ENCODE peak calls at places on chromosomes 11 and 22, in five cellular contexts. G is heart right ventricle; O is B cell; E is AG20443; Q is activated CD8-positive, alpha-beta memory T cell treated with anti-CD3 and anti-CD28 coated beads, Interleukin-2, amount 50 U/mL, for 48 hours. X is an unnamed sample.

GRCh38 chr22:19051381-19051780 is 70.8 kb downstream of the DGCR2 start:
- DNase-seq in Q (no peak), O (no peak), G (no peak), E (no peak), X (no peak)

GRCh38 chr11:103494491-103494890 is 385.3 kb downstream of the DYNC2H1 start:
- DNase-seq in Q (no peak), G (peak; percentile 4), E (peak; percentile 61), O (no peak), X (no peak)

GRCh38 chr11:61532136-61533038 is 23.8 kb downstream of the LRRC10B start:
- DNase-seq in Q (peak; percentile 67), E (peak; percentile 75), O (peak; percentile 55), G (no peak), X (no peak)

GRCh38 chr11:96506041-96506440 is 116.2 kb downstream of the JRKL start:
- DNase-seq in O (no peak), G (no peak), E (no peak), Q (no peak), X (no peak)

GRCh38 chr11:69496202-69496557 is 14.7 kb downstream of the LINC01488 start:
- DNase-seq in E (no peak), Q (no peak), G (no peak), O (no peak), X (peak; percentile 39)

GRCh38 chr11:134658481-134659080 is 246.5 kb upstream of the B3GAT1 start:
- DNase-seq in Q (no peak), O (no peak), E (no peak), G (peak; percentile 2), X (peak; percentile 6)

GRCh38 chr11:76844511-76844910 is 16.2 kb upstream of the ACER3 start:
- DNase-seq in O (no peak), Q (no peak), E (no peak), G (no peak), X (no peak)

GRCh38 chr11:108388576-108388975 is 78.8 kb downstream of the C11orf65 start:
- DNase-seq in Q (no peak), G (no peak), E (no peak), O (no peak), X (no peak)

X was measured in upper lobe of left lung.